ENCODE peak calls at places on chromosomes 4 and X, in seven cellular contexts. Y, K, U, C, T, A and J are unnamed samples.

GRCh38 chr4:26746742-26747351 is 113.8 kb upstream of the STIM2 start:
- DNase-seq in Y (no peak), K (no peak), U (no peak), C (no peak), T (no peak), A (no peak), J (no peak)

GRCh38 chr4:47837582-47838294 is at the start of gene CORIN:
- DNase-seq in Y (no peak), K (no peak), U (peak), C (no peak), T (peak), A (peak), J (peak)

GRCh38 chrX:17842769-17843525 is 18.2 kb downstream of the RAI2 start:
- DNase-seq in Y (no peak), K (no peak), U (no peak), C (no peak), T (no peak), A (no peak), J (no peak)

GRCh38 chrX:65926095-65927019 is 113.5 kb downstream of the VSIG4 start:
- DNase-seq in Y (no peak), K (no peak), U (no peak), C (no peak), T (no peak), A (no peak), J (no peak)

GRCh38 chr4:3285558-3286334 is 7.1 kb upstream of the RGS12 start:
- DNase-seq in Y (no peak), K (no peak), U (no peak), C (peak), T (peak), A (no peak), J (no peak)

GRCh38 chrX:23737413-23737812 is 5.7 kb downstream of the ACOT9 start:
- DNase-seq in Y (no peak), K (no peak), U (no peak), C (no peak), T (peak), A (no peak), J (no peak)

GRCh38 chr4:8472689-8473197 is 32.2 kb downstream of the TRMT44 start:
- DNase-seq in Y (peak), K (no peak), U (no peak), C (peak), T (peak), A (no peak), J (no peak)

GRCh38 chrX:14919421-14919820 is 46.2 kb downstream of the MOSPD2 start:
- DNase-seq in Y (no peak), K (no peak), U (no peak), C (no peak), T (no peak), A (no peak), J (no peak)

GRCh38 chr4:130419576-130419975 is 1323.6 kb downstream of the C4orf33 start:
- DNase-seq in Y (no peak), K (no peak), U (no peak), C (no peak), T (no peak), A (no peak), J (no peak)

GRCh38 chrX:136055651-136056221 is 70.5 kb downstream of the SLC9A6 start:
- DNase-seq in Y (peak), K (no peak), U (no peak), C (peak), T (peak), A (no peak), J (no peak)